ENCODE peak calls at places on chromosome 12, in four cellular contexts. Q is SK-N-SH, N is GM12878, W is K562. X is an unnamed sample.
A peak's percentile ranks its signal among the peaks of the same experiment; 100 is the strongest.

GRCh38 chr12:92602476-92602875 is 100.3 kb upstream of the PLEKHG7 start:
- DNase-seq in Q (no peak), N (no peak), W (no peak), X (no peak)

GRCh38 chr12:26725517-26725916 is 107.5 kb downstream of the ITPR2 start:
- DNase-seq in Q (no peak), N (no peak), W (no peak), X (no peak)

GRCh38 chr12:54650409-54650808 is 2.2 kb upstream of the DCD start:
- DNase-seq in Q (no peak), N (no peak), W (no peak), X (no peak)

GRCh38 chr12:63150255-63151060 is 543 bp downstream of the AVPR1A start:
- DNase-seq in Q (peak; percentile 17), N (no peak), W (no peak), X (peak; percentile 83)

GRCh38 chr12:122064780-122065588 is 13.6 kb upstream of the MLXIP start:
- DNase-seq in Q (peak; percentile 55), N (no peak), W (peak; percentile 83), X (peak; percentile 52)

GRCh38 chr12:41277019-41277770 is 89.1 kb downstream of the PDZRN4 start:
- DNase-seq in Q (peak; percentile 34), N (no peak), W (peak; percentile 27), X (no peak)

GRCh38 chr12:91507754-91508153 is 325.1 kb upstream of the DCN start:
- DNase-seq in Q (no peak), N (no peak), W (no peak), X (no peak)

GRCh38 chr12:79302171-79302841 is 388.5 kb downstream of the PAWR start:
- DNase-seq in Q (no peak), N (no peak), W (no peak), X (no peak)

GRCh38 chr12:3747976-3748619 is 4.8 kb downstream of the CRACR2A start:
- DNase-seq in Q (no peak), N (no peak), W (no peak), X (no peak)

GRCh38 chr12:67647547-67648305 is 819 bp upstream of the DYRK2 start:
- DNase-seq in Q (peak; percentile 80), N (no peak), W (peak; percentile 63), X (peak; percentile 36)

GRCh38 chr12:62259311-62259992 is 752 bp upstream of the USP15 start:
- DNase-seq in Q (peak; percentile 7), N (no peak), W (no peak), X (no peak)

GRCh38 chr12:66131067-66131688 is 628 bp upstream of the LLPH start:
- DNase-seq in Q (no peak), N (no peak), W (no peak), X (no peak)

GRCh38 chr12:108672054-108672453 is 38.4 kb upstream of the SELPLG start:
- DNase-seq in Q (no peak), N (no peak), W (no peak), X (no peak)

GRCh38 chr12:59322473-59322872 is 273.4 kb upstream of the SLC16A7 start:
- DNase-seq in Q (no peak), N (no peak), W (no peak), X (no peak)

GRCh38 chr12:118448341-118448740 is 72.0 kb downstream of the SUDS3 start:
- DNase-seq in Q (no peak), N (no peak), W (no peak), X (no peak)

GRCh38 chr12:50642035-50642451 is 121.9 kb upstream of the ATF1 start:
- DNase-seq in Q (no peak), N (no peak), W (peak; percentile 62), X (no peak)
- TF ChIP-seq NRF1 in Q (no peak), N (no peak), W (no peak), X (no peak)

GRCh38 chr12:116797885-116798284 is 59.8 kb downstream of the RNFT2 start:
- DNase-seq in Q (no peak), N (no peak), W (no peak), X (no peak)

GRCh38 chr12:116798719-116799118 is 60.6 kb downstream of the RNFT2 start:
- DNase-seq in Q (no peak), N (no peak), W (no peak), X (no peak)

GRCh38 chr12:116800918-116801317 is 62.8 kb downstream of the RNFT2 start:
- DNase-seq in Q (no peak), N (no peak), W (no peak), X (no peak)

GRCh38 chr12:116802018-116802417 is 63.9 kb downstream of the RNFT2 start:
- DNase-seq in Q (no peak), N (no peak), W (no peak), X (no peak)

GRCh38 chr12:116799955-116800354 is 61.8 kb downstream of the RNFT2 start:
- DNase-seq in Q (no peak), N (no peak), W (no peak), X (no peak)
- TF ChIP-seq GABPA in Q (no peak), N (no peak), W (no peak), X (no peak)

GRCh38 chr12:49131051-49131972 is at the start of gene TUBA1B:
- DNase-seq in Q (peak; percentile 98), N (peak; percentile 48), W (peak; percentile 97), X (peak; percentile 51)

GRCh38 chr12:49133590-49133989 is 2.4 kb upstream of the TUBA1B start:
- DNase-seq in Q (no peak), N (no peak), W (no peak), X (no peak)

GRCh38 chr12:49130151-49131050 is 794 bp downstream of the TUBA1B start:
- DNase-seq in Q (peak; percentile 88), N (peak; percentile 90), W (peak; percentile 92), X (peak; percentile 94)

GRCh38 chr12:49133014-49133413 is 1.8 kb upstream of the TUBA1B start:
- DNase-seq in Q (peak; percentile 45), N (no peak), W (no peak), X (no peak)

DNA sequence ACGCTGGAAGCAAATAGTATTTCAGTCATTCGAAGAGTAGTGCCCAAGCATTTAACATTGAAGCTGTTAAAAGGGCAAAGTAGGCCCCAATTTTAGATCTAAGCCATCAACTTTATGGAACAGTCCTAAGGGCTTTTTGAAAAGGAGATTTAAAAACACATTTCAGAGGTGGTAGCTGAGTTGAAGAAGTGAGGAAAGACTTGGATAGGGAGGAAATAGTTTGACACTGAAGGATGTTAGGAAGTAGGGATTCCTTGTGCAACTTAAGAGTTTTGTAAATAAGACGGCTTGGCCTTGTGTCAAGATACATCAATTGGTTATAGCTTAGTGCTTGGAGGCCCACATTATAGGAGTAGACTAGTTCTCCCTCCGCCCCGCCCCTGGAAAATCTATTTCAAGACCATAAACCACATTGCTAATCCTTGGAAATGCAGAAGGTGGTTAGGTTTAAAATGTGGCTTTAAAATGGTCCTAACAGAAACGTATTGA is 822 bp upstream of the TUBA1B start:
- DNase-seq in Q (no peak), N (no peak), W (peak; percentile 37), X (no peak)
- TF ChIP-seq NRF1 in Q (no peak), N (no peak), W (no peak), X (no peak)

DNA sequence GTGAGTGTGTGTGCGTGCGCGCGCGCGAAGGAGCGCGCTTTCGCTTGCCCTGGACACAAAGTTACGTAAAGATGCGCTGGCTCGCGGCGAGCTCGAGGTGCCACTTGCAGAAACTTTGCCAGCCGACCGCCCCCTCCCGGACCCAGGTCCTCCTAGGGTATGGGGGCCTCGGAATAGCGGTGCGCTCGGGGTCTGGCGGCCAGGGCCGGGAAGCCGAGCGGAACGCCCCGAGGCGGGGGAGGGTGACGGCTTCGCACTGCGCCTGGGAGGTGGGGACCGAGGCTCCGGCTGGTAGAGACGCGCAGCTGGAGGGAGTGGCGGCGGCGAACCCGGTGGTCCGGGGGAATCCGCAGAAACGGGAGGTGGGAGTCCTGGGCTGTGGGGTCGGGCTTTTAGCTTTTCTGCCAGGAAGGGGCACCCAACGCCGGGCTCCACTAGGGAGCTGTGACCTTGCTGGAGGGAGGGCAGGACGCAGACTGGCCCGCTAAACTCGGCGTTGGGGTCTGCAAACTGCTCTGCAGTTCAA is 837 bp downstream of the RFX4 start:
- DNase-seq in Q (peak; percentile 61), N (no peak), W (no peak), X (peak; percentile 86)
- TF ChIP-seq GABPA in Q (no peak), N (no peak), W (no peak), X (no peak)

GRCh38 chr12:124398578-124399227 is 103.8 kb downstream of the RFLNA start:
- DNase-seq in Q (no peak), N (no peak), W (no peak), X (no peak)

GRCh38 chr12:124397807-124398577 is 103.1 kb downstream of the RFLNA start:
- DNase-seq in Q (no peak), N (no peak), W (peak; percentile 35), X (no peak)

GRCh38 chr12:124400124-124400523 is 105.2 kb downstream of the RFLNA start:
- DNase-seq in Q (no peak), N (no peak), W (no peak), X (no peak)

GRCh38 chr12:124401563-124402180 is 106.8 kb downstream of the RFLNA start:
- DNase-seq in Q (no peak), N (no peak), W (no peak), X (no peak)

DNA sequence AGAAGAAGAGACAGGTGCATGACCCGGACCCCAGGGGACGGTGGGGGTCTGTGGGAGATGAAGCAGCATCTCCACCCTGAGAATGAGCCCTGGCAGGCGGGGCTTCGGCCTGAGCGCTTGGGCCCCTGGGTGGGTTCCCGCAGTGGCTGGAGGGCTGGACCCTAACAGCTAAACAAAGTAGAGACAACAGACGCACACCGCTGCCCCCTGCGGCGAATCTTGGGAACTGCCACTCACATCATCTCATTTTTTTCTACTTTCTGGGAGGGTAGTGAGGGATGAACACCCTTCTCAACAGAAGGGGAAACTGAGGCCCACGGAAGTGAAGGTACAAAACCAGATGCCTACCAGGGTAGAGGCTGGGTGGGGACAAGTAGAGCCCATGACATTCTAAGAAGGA is 104.7 kb downstream of the RFLNA start:
- DNase-seq in Q (peak; percentile 82), N (no peak), W (peak; percentile 69), X (peak; percentile 76)
- TF ChIP-seq NRF1 in Q (no peak), N (no peak), W (no peak), X (no peak)

GRCh38 chr12:52170827-52171226 is 21.0 kb downstream of the KRT80 start:
- DNase-seq in Q (no peak), N (no peak), W (no peak), X (no peak)

GRCh38 chr12:52169886-52170285 is 21.9 kb downstream of the KRT80 start:
- DNase-seq in Q (no peak), N (no peak), W (no peak), X (no peak)

GRCh38 chr12:52167578-52167977 is 24.2 kb downstream of the KRT80 start:
- DNase-seq in Q (no peak), N (no peak), W (no peak), X (no peak)

GRCh38 chr12:52166672-52167071 is 25.1 kb downstream of the KRT80 start:
- DNase-seq in Q (no peak), N (no peak), W (no peak), X (no peak)

DNA sequence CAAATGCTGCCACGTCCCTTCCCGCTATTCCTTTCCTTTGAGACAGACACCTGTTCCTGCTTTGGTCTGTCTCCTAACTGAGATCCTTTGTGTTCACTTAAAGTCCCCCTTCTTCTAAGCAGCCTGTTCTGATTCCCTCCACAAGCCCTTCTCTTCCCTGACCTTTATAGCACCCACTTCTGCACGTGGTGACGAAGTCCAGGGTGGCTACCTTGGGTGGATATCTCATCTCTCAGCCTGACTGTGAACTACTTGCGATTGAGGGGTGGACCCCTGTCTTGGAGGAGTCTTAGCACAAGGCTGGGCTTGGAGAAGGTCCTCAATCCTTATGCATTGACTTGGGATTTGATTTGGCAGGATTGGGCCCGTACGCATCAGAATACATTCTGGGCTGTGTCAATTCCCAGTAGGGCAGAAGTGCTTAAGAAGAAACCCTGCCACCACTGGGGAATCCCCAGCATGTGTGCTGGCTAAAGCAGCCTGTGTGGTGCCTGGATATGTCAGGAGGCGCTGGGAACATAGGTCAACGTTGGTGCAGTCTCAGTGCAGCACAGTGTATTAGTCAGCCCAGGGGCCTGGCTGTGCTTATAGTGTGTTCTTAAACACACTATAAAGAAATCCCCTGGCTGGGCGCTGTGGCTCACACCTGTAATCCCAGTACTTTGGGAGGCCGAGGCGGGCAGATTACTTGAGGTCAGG is 23.6 kb downstream of the KRT80 start:
- DNase-seq in Q (no peak), N (no peak), W (no peak), X (no peak)
- TF ChIP-seq GABPA in Q (no peak), N (no peak), W (no peak), X (no peak)

X was measured in H1.